ENCODE peak calls at places on chromosomes 11 and 22, in seven cellular contexts. K is fibroblast of pulmonary artery; B is anterior cingulate cortex; T is CD4-positive, alpha-beta T cell; X is stimulated activated CD4-positive, alpha-beta T cell treated with anti-CD3 and anti-CD28 coated beads, Interleukin-2, amount 100 ng/mL, for 48 hours; P is T47D; U is Caco-2. S is an unnamed sample.

GRCh38 chr22:35887296-35887875 is 141.2 kb downstream of the RBFOX2 start:
- DNase-seq in B (no peak), X (no peak), P (no peak), K (no peak), T (no peak), U (peak; percentile 59), S (no peak)

GRCh38 chr22:31098633-31099110 is 8.7 kb downstream of the SELENOM start:
- DNase-seq in U (no peak), X (no peak), P (no peak), B (no peak), T (no peak), K (no peak), S (no peak)

GRCh38 chr22:19713650-19714319 is 518 bp upstream of the SEPTIN5 start:
- DNase-seq in K (no peak), U (no peak), B (no peak), T (no peak), P (no peak), X (no peak), S (peak; percentile 45)

GRCh38 chr11:124920870-124921609 is 2.0 kb downstream of the HEPN1 start:
- DNase-seq in U (no peak), X (peak; percentile 62), K (peak; percentile 68), P (no peak), B (no peak), T (peak; percentile 60), S (peak; percentile 85)

GRCh38 chr11:10355257-10355661 is 50.4 kb downstream of the ADM start:
- DNase-seq in U (no peak), K (peak; percentile 79), X (no peak), P (no peak), B (no peak), T (no peak), S (no peak)

GRCh38 chr11:95241673-95242072 is 10.7 kb upstream of the SESN3 start:
- DNase-seq in T (no peak), P (no peak), U (no peak), B (no peak), K (peak; percentile 15), X (no peak), S (no peak)

GRCh38 chr22:23215294-23216204 is 35.2 kb downstream of the BCR start:
- DNase-seq in K (peak; percentile 38), T (no peak), B (no peak), U (no peak), P (no peak), X (no peak), S (no peak)

GRCh38 chr11:64448599-64449380 is 89.8 kb downstream of the RPS6KA4 start:
- DNase-seq in K (peak; percentile 61), X (peak; percentile 78), U (peak; percentile 92), B (peak; percentile 69), P (peak; percentile 93), T (peak; percentile 60), S (peak; percentile 87)

GRCh38 chr22:44097263-44098020 is 73.3 kb downstream of the PARVB start:
- DNase-seq in P (no peak), U (no peak), X (no peak), K (no peak), B (no peak), T (no peak), S (no peak)

GRCh38 chr11:1546536-1547466 is 25.3 kb downstream of the DUSP8 start:
- DNase-seq in B (no peak), T (peak; percentile 40), K (peak; percentile 22), U (peak; percentile 75), P (peak; percentile 58), X (peak; percentile 46), S (peak; percentile 46)

GRCh38 chr11:9601041-9601875 is 27.8 kb downstream of the WEE1 start:
- DNase-seq in B (no peak), U (no peak), X (peak; percentile 46), P (no peak), T (peak; percentile 13), K (peak; percentile 70), S (no peak)

GRCh38 chr22:43493297-43493696 is 81.5 kb downstream of the MPPED1 start:
- DNase-seq in T (no peak), X (no peak), U (no peak), B (no peak), P (no peak), K (no peak), S (no peak)

GRCh38 chr11:45423036-45423435 is 136.9 kb upstream of the SYT13 start:
- DNase-seq in T (no peak), K (no peak), B (no peak), P (no peak), U (no peak), X (no peak), S (no peak)

GRCh38 chr11:65479184-65480145 is 19.4 kb upstream of the MALAT1 start:
- DNase-seq in K (peak; percentile 94), P (peak; percentile 84), X (no peak), U (peak; percentile 68), B (peak; percentile 53), T (no peak), S (no peak)

GRCh38 chr11:108494182-108494581 is 4.0 kb downstream of the POGLUT3 start:
- DNase-seq in T (no peak), X (no peak), P (no peak), U (no peak), B (no peak), K (no peak), S (no peak)

GRCh38 chr11:728901-729491 is 18.3 kb upstream of the TALDO1 start:
- DNase-seq in K (no peak), X (no peak), P (no peak), U (no peak), T (no peak), B (no peak), S (no peak)

GRCh38 chr22:29890760-29891159 is 7.8 kb downstream of the MTMR3 start:
- DNase-seq in X (no peak), T (no peak), B (no peak), U (no peak), K (no peak), P (no peak), S (no peak)

GRCh38 chr11:119739021-119739703 is 10.2 kb upstream of the NECTIN1 start:
- DNase-seq in U (peak; percentile 68), K (no peak), B (no peak), T (no peak), P (no peak), X (no peak), S (no peak)

GRCh38 chr11:7574491-7575129 is 60.8 kb downstream of the PPFIBP2 start:
- DNase-seq in T (no peak), X (no peak), P (no peak), K (peak; percentile 41), B (no peak), U (peak; percentile 36), S (no peak)

GRCh38 chr11:67483498-67483798 is 622 bp downstream of the AIP start:
- DNase-seq in X (no peak), U (no peak), K (no peak), P (no peak), T (no peak), B (no peak), S (no peak)

GRCh38 chr11:9615031-9615451 is 41.6 kb downstream of the WEE1 start:
- DNase-seq in B (no peak), P (no peak), U (no peak), X (no peak), T (no peak), K (no peak), S (no peak)

GRCh38 chr22:36743591-36744412 is 32.1 kb downstream of the IFT27 start:
- DNase-seq in B (no peak), P (no peak), K (no peak), T (no peak), U (no peak), X (no peak), S (no peak)

GRCh38 chr11:125128450-125128849 is 17.0 kb upstream of the TMEM218 start:
- DNase-seq in T (no peak), P (no peak), U (no peak), K (peak; percentile 55), B (no peak), X (no peak), S (no peak)

GRCh38 chr22:24236656-24237055 is 8.2 kb downstream of the GGT5 start:
- DNase-seq in X (no peak), B (no peak), U (no peak), K (no peak), P (no peak), T (no peak), S (no peak)

GRCh38 chr11:35321532-35322320 is 97.6 kb downstream of the SLC1A2 start:
- DNase-seq in P (no peak), X (no peak), K (no peak), T (no peak), B (no peak), U (no peak), S (no peak)

GRCh38 chr22:37052386-37053309 is 1.1 kb downstream of the KCTD17 start:
- DNase-seq in B (no peak), T (no peak), K (no peak), U (no peak), X (no peak), P (no peak), S (no peak)